ENCODE peak calls at places on chromosomes 6 and 20, in six cellular contexts. I is heart left ventricle, C is A549, T is transverse colon, X is right lobe of liver, V is Peyer's patch. Y is an unnamed sample.

GRCh38 chr20:46157625-46158024 is 39.5 kb downstream of the CD40 start:
- DNase-seq in I (no peak), C (no peak), T (no peak), X (no peak), V (no peak), Y (no peak)

GRCh38 chr6:99434702-99435530 is 9.8 kb upstream of the PNISR start:
- DNase-seq in I (no peak), C (peak), T (no peak), X (no peak), V (no peak), Y (no peak)

GRCh38 chr6:160965893-160966292 is 25.7 kb upstream of the MAP3K4 start:
- DNase-seq in I (no peak), C (no peak), T (no peak), X (no peak), V (no peak), Y (no peak)

GRCh38 chr6:36716476-36717093 is 19.0 kb downstream of the RAB44 start:
- DNase-seq in I (no peak), C (no peak), T (peak), X (peak), V (no peak), Y (peak)

GRCh38 chr6:47134476-47135189 is 92.5 kb upstream of the ADGRF1 start:
- DNase-seq in I (no peak), C (peak), T (no peak), X (no peak), V (no peak), Y (no peak)

GRCh38 chr20:62965363-62965771 is 12.9 kb downstream of the SLC17A9 start:
- DNase-seq in I (no peak), C (no peak), T (no peak), X (no peak), V (no peak), Y (peak)

GRCh38 chr6:16045238-16045637 is 83.6 kb upstream of the MYLIP start:
- DNase-seq in I (no peak), C (no peak), T (no peak), X (no peak), V (no peak), Y (no peak)

GRCh38 chr6:156833755-156834154 is 56.6 kb downstream of the ARID1B start:
- DNase-seq in I (no peak), C (no peak), T (no peak), X (no peak), V (no peak), Y (no peak)

GRCh38 chr20:17936791-17937687 is 31.6 kb downstream of the SNX5 start:
- DNase-seq in I (peak), C (no peak), T (peak), X (no peak), V (no peak), Y (no peak)

GRCh38 chr6:3455490-3456394 is 1.1 kb downstream of the SLC22A23 start:
- DNase-seq in I (peak), C (peak), T (peak), X (peak), V (peak), Y (no peak)

GRCh38 chr6:16841241-16841640 is 80.0 kb upstream of the ATXN1 start:
- DNase-seq in I (no peak), C (no peak), T (no peak), X (no peak), V (no peak), Y (no peak)

GRCh38 chr20:22770240-22770800 is 185.9 kb upstream of the FOXA2 start:
- DNase-seq in I (no peak), C (no peak), T (no peak), X (no peak), V (no peak), Y (no peak)

GRCh38 chr6:26464416-26465131 is 6.8 kb downstream of the BTN2A1 start:
- DNase-seq in I (no peak), C (no peak), T (no peak), X (no peak), V (no peak), Y (no peak)

GRCh38 chr6:144344651-144345050 is 59.5 kb downstream of the UTRN start:
- DNase-seq in I (no peak), C (no peak), T (no peak), X (no peak), V (no peak), Y (no peak)

GRCh38 chr20:5781798-5782750 is 31.9 kb downstream of the SHLD1 start:
- DNase-seq in I (peak), C (peak), T (no peak), X (no peak), V (no peak), Y (no peak)

GRCh38 chr20:51802170-51802745 is at the start of gene SALL4:
- DNase-seq in I (no peak), C (no peak), T (no peak), X (no peak), V (no peak), Y (no peak)

GRCh38 chr20:40424695-40425094 is 264.3 kb downstream of the MAFB start:
- DNase-seq in I (no peak), C (no peak), T (no peak), X (no peak), V (no peak), Y (no peak)

GRCh38 chr6:169798764-169799473 is 47.5 kb downstream of the ERMARD start:
- DNase-seq in I (no peak), C (no peak), T (no peak), X (peak), V (no peak), Y (no peak)

GRCh38 chr20:61447950-61448349 is 195.9 kb downstream of the CDH4 start:
- DNase-seq in I (no peak), C (no peak), T (no peak), X (no peak), V (no peak), Y (no peak)

GRCh38 chr6:3209114-3210023 is 18.1 kb downstream of the TUBB2B start:
- DNase-seq in I (peak), C (peak), T (no peak), X (no peak), V (peak), Y (no peak)

GRCh38 chr6:2257358-2257757 is 12.0 kb upstream of the GMDS start:
- DNase-seq in I (peak), C (no peak), T (peak), X (no peak), V (peak), Y (no peak)

GRCh38 chr6:2542858-2543218 is 207.9 kb downstream of the MYLK4 start:
- DNase-seq in I (no peak), C (no peak), T (peak), X (no peak), V (no peak), Y (no peak)

GRCh38 chr20:47262365-47263013 is 94.0 kb downstream of the ZMYND8 start:
- DNase-seq in I (no peak), C (no peak), T (no peak), X (no peak), V (no peak), Y (no peak)

GRCh38 chr6:129621252-129621651 is 88.7 kb downstream of the ARHGAP18 start:
- DNase-seq in I (no peak), C (peak), T (peak), X (no peak), V (peak), Y (no peak)

GRCh38 chr6:87656857-87657256 is 45.2 kb downstream of the AKIRIN2 start:
- DNase-seq in I (no peak), C (no peak), T (peak), X (no peak), V (no peak), Y (no peak)

GRCh38 chr6:37819802-37820712 is 530 bp downstream of the ZFAND3 start:
- DNase-seq in I (peak), C (peak), T (peak), X (peak), V (peak), Y (peak)

GRCh38 chr20:34215711-34216381 is 25.4 kb upstream of the ASIP start:
- DNase-seq in I (peak), C (peak), T (peak), X (peak), V (peak), Y (peak)

GRCh38 chr6:49025273-49026240 is 437.5 kb downstream of the MMUT start:
- DNase-seq in I (no peak), C (no peak), T (no peak), X (no peak), V (no peak), Y (no peak)

GRCh38 chr6:105431226-105431625 is 28.3 kb upstream of the PREP start:
- DNase-seq in I (no peak), C (peak), T (no peak), X (no peak), V (no peak), Y (no peak)

GRCh38 chr6:122365775-122366403 is 33.6 kb upstream of the HSF2 start:
- DNase-seq in I (no peak), C (no peak), T (no peak), X (no peak), V (no peak), Y (no peak)

GRCh38 chr6:26538936-26539615 is 910 bp downstream of the HMGN4 start:
- DNase-seq in I (no peak), C (peak), T (no peak), X (no peak), V (no peak), Y (no peak)

GRCh38 chr20:23115823-23116222 is 29.7 kb upstream of the CD93 start:
- DNase-seq in I (no peak), C (no peak), T (no peak), X (no peak), V (no peak), Y (no peak)

GRCh38 chr6:38973178-38974057 is 75.2 kb upstream of the GLP1R start:
- DNase-seq in I (no peak), C (peak), T (no peak), X (no peak), V (no peak), Y (no peak)

DNA sequence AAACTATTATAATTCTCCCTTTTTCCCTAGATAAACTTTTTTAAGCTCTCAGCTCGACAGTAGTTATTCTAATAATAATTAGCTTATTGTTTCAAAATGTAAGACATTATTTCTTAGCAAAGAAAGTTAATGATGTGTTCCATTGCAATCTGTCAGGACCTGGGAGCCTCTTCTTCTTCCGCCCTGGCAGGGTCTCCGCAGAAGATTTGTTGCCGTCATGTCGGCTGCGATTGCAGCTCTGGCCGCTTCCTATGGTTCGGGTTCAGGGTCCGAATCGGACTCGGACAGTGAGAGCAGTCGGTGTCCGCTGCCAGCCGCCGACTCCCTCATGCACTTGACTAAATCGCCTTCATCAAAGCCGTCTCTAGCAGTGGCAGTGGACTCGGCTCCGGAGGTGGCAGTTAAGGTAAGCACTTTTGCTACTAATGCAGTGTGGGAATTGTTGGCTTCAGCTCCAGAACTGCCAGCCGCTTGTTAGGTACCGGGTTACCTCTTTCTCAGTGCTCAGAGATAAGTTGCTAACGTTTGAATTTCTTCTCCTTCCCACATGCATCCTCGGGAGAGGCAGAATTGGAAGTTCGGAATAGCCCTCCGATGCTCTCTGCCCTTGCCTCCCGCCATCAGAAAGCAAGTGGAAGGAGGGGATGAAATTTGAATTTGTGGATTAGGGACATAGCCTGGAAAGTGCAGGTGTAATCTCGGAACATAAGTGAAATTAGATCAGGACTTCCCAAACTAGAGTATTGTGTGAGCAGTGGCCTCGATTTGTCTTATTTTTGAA is at the start of gene CDC40:
- DNase-seq in I (peak), C (no peak), T (peak), X (peak), V (peak), Y (peak)
- TF ChIP-seq POLR2A in I (no peak), C (peak), T (peak), X (peak), V (peak), Y (no peak)

GRCh38 chr6:42727627-42728026 is 5.2 kb upstream of the PRPH2 start:
- DNase-seq in I (peak), C (no peak), T (no peak), X (no peak), V (no peak), Y (no peak)
- H3K4me3 ChIP-seq in I (peak), C (no peak), T (peak), X (peak), V (peak), Y (no peak)

GRCh38 chr20:19758888-19759331 is 852 bp downstream of the RIN2 start:
- DNase-seq in I (peak), C (peak), T (peak), X (peak), V (peak), Y (no peak)

GRCh38 chr20:19756756-19757486 is 1.1 kb upstream of the RIN2 start:
- DNase-seq in I (no peak), C (no peak), T (no peak), X (no peak), V (no peak), Y (no peak)

GRCh38 chr20:19760371-19760721 is 2.3 kb downstream of the RIN2 start:
- DNase-seq in I (no peak), C (no peak), T (no peak), X (no peak), V (no peak), Y (no peak)

GRCh38 chr20:19757973-19758887 is at the start of gene RIN2:
- DNase-seq in I (peak), C (peak), T (peak), X (peak), V (peak), Y (peak)

DNA sequence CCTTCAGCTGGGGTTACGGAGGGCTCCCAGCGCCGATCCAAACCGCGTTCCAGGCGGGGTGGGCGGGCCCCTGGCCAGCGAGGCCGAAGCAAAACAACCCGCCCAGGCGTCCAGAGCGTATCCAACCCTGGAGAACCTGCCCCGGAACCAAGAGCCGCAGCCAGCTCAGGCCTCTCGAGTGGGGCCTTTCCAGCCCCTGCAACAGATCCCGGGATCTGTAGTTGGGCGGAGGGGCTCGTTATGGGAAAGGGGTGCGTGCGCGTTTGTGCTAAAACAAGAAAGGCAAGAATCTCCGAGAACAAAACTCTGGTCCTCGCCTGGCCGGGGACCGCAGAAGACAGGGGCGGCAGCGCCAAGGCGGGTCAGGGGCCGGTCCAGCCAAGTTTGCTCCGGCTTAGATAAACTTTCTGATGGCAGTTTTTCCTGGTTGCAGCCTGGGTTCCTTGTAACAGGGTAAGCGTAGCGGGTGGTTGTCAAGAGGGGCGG is 528 bp upstream of the RIN2 start:
- DNase-seq in I (peak), C (peak), T (peak), X (peak), V (peak), Y (peak)
- TF ChIP-seq POLR2A in I (no peak), C (peak), T (peak), X (peak), V (peak), Y (no peak)

GRCh38 chr20:59040682-59041081 is 1.9 kb downstream of the PRELID3B start:
- DNase-seq in I (no peak), C (no peak), T (peak), X (no peak), V (no peak), Y (no peak)
- H3K4me3 ChIP-seq in I (no peak), C (peak), T (peak), X (no peak), V (peak), Y (no peak)

GRCh38 chr6:139375239-139376053 is 998 bp upstream of the CITED2 start:
- DNase-seq in I (peak), C (peak), T (peak), X (peak), V (peak), Y (peak)
- TF ChIP-seq POLR2A in I (no peak), C (no peak), T (peak), X (peak), V (peak), Y (peak)

Y was measured in spleen.